ENCODE peak calls at places on chromosomes 1 and 21, in seven cellular contexts. P, N, T, F, Q, C and H are unnamed samples.

GRCh38 chr1:214327519-214327918 is 46.6 kb downstream of the SMYD2 start:
- DNase-seq in P (no peak), N (no peak), T (no peak), F (no peak), Q (no peak), C (no peak), H (no peak)

GRCh38 chr1:43560286-43560685 is 29.6 kb downstream of the PTPRF start:
- DNase-seq in P (no peak), N (no peak), T (no peak), F (no peak), Q (no peak), C (no peak), H (no peak)

GRCh38 chr1:33137800-33138199 is 44.0 kb downstream of the TRIM62 start:
- DNase-seq in P (no peak), N (peak; percentile 26), T (peak; percentile 47), F (peak; percentile 44), Q (peak; percentile 27), C (peak; percentile 68), H (no peak)

GRCh38 chr1:229203030-229203751 is 67.7 kb upstream of the RAB4A start:
- DNase-seq in P (peak; percentile 57), N (peak; percentile 71), T (no peak), F (no peak), Q (peak; percentile 74), C (no peak), H (peak; percentile 92)

GRCh38 chr1:26122988-26123973 is 11.7 kb downstream of the PDIK1L start:
- DNase-seq in P (no peak), N (peak; percentile 77), T (no peak), F (no peak), Q (peak; percentile 73), C (no peak), H (peak; percentile 53)

GRCh38 chr1:43153443-43153842 is 18.6 kb downstream of the EBNA1BP2 start:
- DNase-seq in P (no peak), N (no peak), T (no peak), F (no peak), Q (no peak), C (no peak), H (no peak)

GRCh38 chr1:51648180-51649109 is 31.6 kb downstream of the OSBPL9 start:
- DNase-seq in P (no peak), N (peak; percentile 89), T (no peak), F (no peak), Q (peak; percentile 93), C (no peak), H (peak; percentile 90)

GRCh38 chr1:160296036-160296435 is 11.1 kb upstream of the PEX19 start:
- DNase-seq in P (no peak), N (no peak), T (no peak), F (no peak), Q (no peak), C (no peak), H (no peak)

GRCh38 chr1:228081578-228082259 is 789 bp upstream of the ARF1 start:
- DNase-seq in P (no peak), N (no peak), T (no peak), F (peak; percentile 18), Q (no peak), C (peak; percentile 44), H (no peak)

GRCh38 chr1:53135735-53136114 is 6.7 kb downstream of the SLC1A7 start:
- DNase-seq in P (no peak), N (peak; percentile 90), T (peak; percentile 10), F (no peak), Q (peak; percentile 89), C (no peak), H (peak; percentile 98)

GRCh38 chr1:46086581-46086980 is 45.8 kb downstream of the PIK3R3 start:
- DNase-seq in P (no peak), N (no peak), T (no peak), F (no peak), Q (peak; percentile 22), C (no peak), H (no peak)

GRCh38 chr1:110087812-110088738 is 17.6 kb upstream of the ALX3 start:
- DNase-seq in P (peak; percentile 31), N (peak; percentile 54), T (no peak), F (no peak), Q (peak; percentile 56), C (no peak), H (peak; percentile 68)

GRCh38 chr21:27462786-27463185 is 495.9 kb upstream of the ADAMTS5 start:
- DNase-seq in P (no peak), N (no peak), T (no peak), F (no peak), Q (no peak), C (no peak), H (no peak)

GRCh38 chr1:7669559-7670208 is 101.4 kb upstream of the VAMP3 start:
- DNase-seq in P (peak; percentile 31), N (peak; percentile 25), T (peak; percentile 41), F (no peak), Q (peak; percentile 29), C (peak; percentile 80), H (peak; percentile 25)

GRCh38 chr1:182035097-182035770 is 26.3 kb downstream of the ZNF648 start:
- DNase-seq in P (no peak), N (no peak), T (no peak), F (no peak), Q (no peak), C (no peak), H (no peak)

GRCh38 chr1:35112668-35113067 is 33.5 kb downstream of the ZMYM1 start:
- DNase-seq in P (no peak), N (peak; percentile 12), T (no peak), F (no peak), Q (peak; percentile 5), C (no peak), H (peak; percentile 22)
- TF ChIP-seq CTCF in P (peak; percentile 9), N (peak; percentile 20), T (no peak), F (no peak), Q (peak; percentile 17), C (no peak), H (no peak)

GRCh38 chr1:85582687-85583354 is 2.3 kb downstream of the CCN1 start:
- DNase-seq in P (no peak), N (peak; percentile 70), T (no peak), F (no peak), Q (peak; percentile 66), C (no peak), H (peak; percentile 65)
- H3K4me3 ChIP-seq in P (no peak overlapping the region), N (peak overlapping the region; percentile 82), T (peak overlapping the region; percentile 87), F (peak overlapping the region; percentile 84), Q (peak overlapping the region; percentile 65), C (peak overlapping the region; percentile 63), H (peak overlapping the region; percentile 97)

DNA sequence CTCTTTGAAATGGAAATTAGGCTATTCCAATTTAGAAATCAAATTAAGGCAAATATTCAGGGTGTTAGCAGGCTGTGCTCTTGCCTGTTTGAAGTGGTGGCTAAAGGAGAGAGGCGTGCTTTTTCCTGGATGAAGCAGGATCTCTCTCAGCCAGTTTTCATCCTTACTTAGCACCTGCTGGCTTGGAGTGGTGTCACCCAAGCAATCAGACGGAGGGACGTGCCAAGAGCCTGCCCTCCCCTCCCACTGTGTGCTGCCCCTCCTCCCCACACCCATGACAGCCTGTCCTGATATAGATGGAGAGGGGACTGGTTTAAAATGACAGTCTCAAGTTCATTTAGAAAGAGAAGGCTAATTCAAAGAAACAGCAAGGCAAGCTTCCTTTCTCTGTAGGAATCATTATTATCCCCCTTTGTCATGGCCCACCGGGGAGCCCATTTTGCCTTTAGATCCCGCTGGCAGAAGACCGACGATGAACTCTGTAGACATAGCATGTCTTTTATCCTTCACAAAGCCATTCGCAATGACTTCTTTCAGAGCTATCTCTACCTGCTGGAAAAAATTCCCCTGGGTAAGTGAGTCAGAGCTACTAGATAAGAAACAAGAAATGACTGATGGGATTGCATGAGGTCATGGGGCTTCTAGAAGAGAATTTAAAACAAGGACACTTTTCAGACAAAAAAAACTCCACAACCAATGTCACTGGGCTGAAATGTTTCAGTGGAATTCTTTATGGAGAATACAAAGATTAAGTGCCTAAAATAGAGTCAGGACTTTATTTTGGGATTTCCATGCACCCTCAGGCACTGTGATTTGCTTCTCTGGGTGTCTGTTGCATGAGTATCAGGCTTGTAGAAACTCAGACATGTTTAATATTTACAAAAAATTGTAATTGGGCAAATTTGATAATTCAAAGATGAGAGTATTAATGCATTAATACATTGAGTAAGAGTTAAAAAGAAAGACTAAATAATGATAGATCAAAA is at the start of gene NTMT2:
- DNase-seq in P (no peak), N (no peak), T (no peak), F (peak; percentile 61), Q (peak; percentile 8), C (no peak), H (peak; percentile 63)
- TF ChIP-seq CTCF in P (no peak), N (no peak), T (no peak), F (no peak), Q (no peak), C (no peak), H (no peak)

DNA sequence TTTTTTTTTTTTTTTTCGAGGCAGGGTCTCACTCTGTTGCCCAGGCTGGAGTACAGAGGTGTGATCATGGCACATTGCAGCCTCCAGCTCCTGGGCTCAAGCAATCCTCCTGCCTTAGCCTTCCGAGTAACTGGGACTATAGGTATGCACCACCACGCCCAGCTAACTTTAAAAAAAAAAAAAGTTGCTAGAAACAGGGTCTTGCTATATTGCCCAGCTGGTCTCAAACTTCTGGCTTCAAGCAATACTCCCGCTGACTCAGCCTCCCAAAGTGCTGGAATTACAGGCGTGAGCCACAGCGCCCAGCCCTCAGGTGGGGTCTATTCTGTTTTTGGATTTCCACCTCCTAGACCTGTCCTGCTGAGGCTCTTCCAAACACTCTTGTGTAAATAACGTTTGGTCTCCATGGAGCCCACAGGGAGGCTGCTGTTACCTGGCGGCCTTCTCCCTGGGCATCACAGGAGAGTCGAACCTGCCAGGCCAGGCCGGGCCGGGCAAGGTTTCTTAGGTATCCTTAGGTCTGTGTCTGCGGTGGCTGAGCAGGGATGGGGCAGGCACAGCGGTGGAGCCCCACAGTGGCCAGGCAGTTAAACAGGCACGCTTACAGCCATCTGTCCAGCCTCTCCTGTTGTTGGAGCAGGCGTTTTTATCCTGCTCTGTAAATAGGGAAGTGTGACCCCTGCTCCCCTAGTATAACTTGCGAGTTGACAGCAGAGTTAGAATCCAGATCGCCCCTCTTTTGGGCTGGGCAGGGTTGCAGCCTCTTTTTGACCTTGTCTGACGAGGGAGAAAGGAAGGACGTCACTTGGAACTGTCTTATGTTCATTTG is 18.8 kb downstream of the PLEKHM2 start:
- DNase-seq in P (no peak), N (peak; percentile 59), T (peak; percentile 49), F (no peak), Q (peak; percentile 29), C (no peak), H (no peak)
- H3K4me3 ChIP-seq in P (no peak overlapping the region), N (no peak overlapping the region), T (no peak overlapping the region), F (peak overlapping the region; percentile 41), Q (no peak overlapping the region), C (no peak overlapping the region), H (no peak overlapping the region)

DNA sequence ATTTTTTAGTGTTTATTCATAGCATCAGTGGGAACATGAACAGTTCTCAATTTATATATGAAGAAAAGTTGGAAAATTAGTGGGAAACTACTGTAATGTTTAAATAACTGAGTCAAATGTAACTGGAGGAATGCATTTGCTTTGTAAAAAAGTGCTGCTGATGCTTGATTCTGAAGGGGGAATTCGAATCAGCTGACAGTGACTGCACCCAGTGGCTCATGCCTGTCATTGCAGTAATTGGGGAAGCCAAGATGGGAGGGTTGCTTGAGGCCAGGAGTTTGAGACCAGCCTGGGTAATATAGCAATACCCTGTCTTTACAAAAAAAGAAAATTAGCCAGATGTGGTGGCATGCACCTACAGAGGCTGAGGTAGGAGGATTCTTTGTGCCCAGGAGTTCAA is 398.4 kb downstream of the ZP4 start:
- DNase-seq in P (no peak), N (no peak), T (no peak), F (no peak), Q (no peak), C (no peak), H (no peak)
- TF ChIP-seq CTCF in P (no peak), N (no peak), T (no peak), F (peak; percentile 15), Q (no peak), C (no peak), H (no peak)

DNA sequence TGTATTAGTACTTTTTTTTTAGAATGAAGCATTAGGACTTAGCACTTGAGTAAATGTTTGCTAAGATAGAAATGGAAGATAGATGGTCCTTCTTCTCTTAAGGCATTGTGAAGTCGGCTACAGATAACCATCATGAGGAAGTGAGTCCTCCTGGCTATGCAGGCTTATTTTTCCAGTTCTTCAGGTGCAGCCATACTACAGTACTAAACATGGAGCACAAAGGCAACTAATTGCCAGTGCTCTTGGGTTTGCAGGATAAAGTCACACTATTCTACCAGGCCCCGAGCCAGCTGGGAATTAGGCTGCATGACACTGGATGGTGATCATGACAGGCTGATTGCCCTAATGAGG is 197.3 kb upstream of the SGIP1 start:
- DNase-seq in P (no peak), N (no peak), T (no peak), F (no peak), Q (no peak), C (no peak), H (no peak)
- H3K4me3 ChIP-seq in P (no peak overlapping the region), N (no peak overlapping the region), T (no peak overlapping the region), F (peak overlapping the region; percentile 74), Q (no peak overlapping the region), C (no peak overlapping the region), H (no peak overlapping the region)